ENCODE peak calls at places on chromosome 11, in four cellular contexts. W is MM.1S, Y is IMR-90, P is neural progenitor cell. O is an unnamed sample.

GRCh38 chr11:112881461-112881860 is 79.8 kb upstream of the NCAM1 start:
- DNase-seq in W (no peak), Y (no peak), P (peak), O (no peak)

GRCh38 chr11:127003260-127003981 is 2.9 kb upstream of the KIRREL3 start:
- DNase-seq in W (peak), Y (peak), P (peak), O (no peak)

GRCh38 chr11:13440100-13440855 is 22.7 kb downstream of the BTBD10 start:
- DNase-seq in W (no peak), Y (peak), P (no peak), O (no peak)

GRCh38 chr11:6237271-6237670 is 1.6 kb upstream of the CNGA4 start:
- DNase-seq in W (no peak), Y (no peak), P (no peak), O (no peak)

GRCh38 chr11:70689764-70690163 is 291.4 kb downstream of the CTTN start:
- DNase-seq in W (no peak), Y (no peak), P (no peak), O (no peak)

GRCh38 chr11:29227816-29228215 is 789.0 kb downstream of the KCNA4 start:
- DNase-seq in W (no peak), Y (no peak), P (no peak), O (no peak)

GRCh38 chr11:125202977-125203376 is 38.4 kb downstream of the PKNOX2 start:
- DNase-seq in W (no peak), Y (no peak), P (no peak), O (no peak)

GRCh38 chr11:70365536-70365912 is 32.8 kb upstream of the CTTN start:
- DNase-seq in W (no peak), Y (no peak), P (no peak), O (no peak)

GRCh38 chr11:123202155-123202714 is 7.2 kb upstream of the CLMP start:
- DNase-seq in W (no peak), Y (peak), P (peak), O (no peak)

GRCh38 chr11:76798202-76798581 is 15.0 kb downstream of the TSKU start:
- DNase-seq in W (no peak), Y (no peak), P (no peak), O (no peak)

GRCh38 chr11:33273656-33274055 is 16.5 kb downstream of the HIPK3 start:
- DNase-seq in W (no peak), Y (no peak), P (no peak), O (no peak)

GRCh38 chr11:61891331-61892084 is at the start of gene FADS3:
- DNase-seq in W (peak), Y (peak), P (peak), O (peak)

GRCh38 chr11:107018902-107019493 is 722 bp upstream of the GUCY1A2 start:
- DNase-seq in W (no peak), Y (peak), P (peak), O (no peak)

GRCh38 chr11:76307978-76308747 is 72.8 kb downstream of the THAP12 start:
- DNase-seq in W (no peak), Y (no peak), P (no peak), O (no peak)

GRCh38 chr11:121123670-121124069 is 22.6 kb downstream of the TECTA start:
- DNase-seq in W (no peak), Y (no peak), P (no peak), O (no peak)

GRCh38 chr11:94131363-94132115 is 2.9 kb downstream of the PANX1 start:
- DNase-seq in W (no peak), Y (peak), P (no peak), O (no peak)

GRCh38 chr11:78213526-78214330 is 25.0 kb downstream of the USP35 start:
- DNase-seq in W (no peak), Y (no peak), P (no peak), O (no peak)

GRCh38 chr11:111336582-111337256 is 38.4 kb downstream of the POU2AF3 start:
- DNase-seq in W (no peak), Y (peak), P (no peak), O (no peak)

GRCh38 chr11:116787436-116787785 is 412 bp downstream of the ZPR1 start:
- DNase-seq in W (no peak), Y (peak), P (no peak), O (no peak)

GRCh38 chr11:18352581-18352980 is 30.2 kb downstream of the GTF2H1 start:
- DNase-seq in W (no peak), Y (peak), P (no peak), O (no peak)

GRCh38 chr11:18769802-18770456 is 21.7 kb downstream of the PTPN5 start:
- DNase-seq in W (peak), Y (no peak), P (no peak), O (peak)

GRCh38 chr11:12066799-12067508 is 43.4 kb upstream of the MICAL2 start:
- DNase-seq in W (no peak), Y (peak), P (peak), O (no peak)

GRCh38 chr11:72569966-72570892 is 104.0 kb downstream of the PDE2A start:
- DNase-seq in W (no peak), Y (peak), P (no peak), O (no peak)

GRCh38 chr11:85704967-85705366 is 19.0 kb upstream of the CCDC89 start:
- DNase-seq in W (no peak), Y (no peak), P (no peak), O (no peak)

GRCh38 chr11:122632178-122632824 is 23.2 kb upstream of the UBASH3B start:
- DNase-seq in W (no peak), Y (no peak), P (no peak), O (no peak)

GRCh38 chr11:120828847-120829246 is 195.1 kb upstream of the TBCEL start:
- DNase-seq in W (no peak), Y (no peak), P (no peak), O (no peak)

GRCh38 chr11:32121012-32121411 is 30.1 kb downstream of the RCN1 start:
- DNase-seq in W (peak), Y (no peak), P (no peak), O (no peak)

GRCh38 chr11:17014321-17014773 is at the start of gene PLEKHA7:
- DNase-seq in W (no peak), Y (no peak), P (peak), O (no peak)

GRCh38 chr11:24687748-24688147 is 190.9 kb downstream of the LUZP2 start:
- DNase-seq in W (no peak), Y (no peak), P (no peak), O (no peak)

GRCh38 chr11:77542296-77542695 is 47.5 kb upstream of the AQP11 start:
- DNase-seq in W (no peak), Y (peak), P (no peak), O (no peak)

GRCh38 chr11:106276859-106277436 is 199.5 kb downstream of the AASDHPPT start:
- DNase-seq in W (no peak), Y (peak), P (peak), O (no peak)

GRCh38 chr11:64241430-64242153 is 697 bp downstream of the FKBP2 start:
- DNase-seq in W (peak), Y (peak), P (peak), O (peak)
- H2AFZ ChIP-seq in W (peak), Y (peak), P (peak), O (no peak)

DNA sequence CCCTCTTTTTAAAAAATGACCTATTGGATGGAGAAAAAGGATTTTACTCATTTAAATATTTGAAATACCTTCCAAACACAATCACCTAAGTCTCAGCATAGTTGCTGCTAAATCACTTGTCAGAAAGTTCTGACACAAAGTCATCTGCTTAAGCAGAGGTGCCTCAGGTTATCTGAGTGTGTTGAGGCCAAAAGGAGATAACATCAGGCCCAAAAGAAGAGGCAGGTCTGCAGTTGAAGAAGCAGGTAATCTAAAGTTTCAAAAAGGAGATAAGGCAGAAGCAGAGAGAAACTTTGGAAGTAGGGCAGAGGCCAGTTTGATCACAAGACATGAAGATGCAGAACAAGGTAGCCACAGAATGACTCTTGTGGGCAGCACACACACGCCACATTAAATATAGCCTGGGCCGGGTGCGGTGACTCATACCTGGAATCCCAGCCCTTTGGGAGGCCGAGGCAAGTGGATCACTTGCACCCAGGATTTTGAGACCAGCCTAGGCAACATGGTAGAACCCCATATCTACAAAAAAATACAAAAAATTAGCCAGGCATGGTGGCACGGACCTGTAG is 175.7 kb upstream of the API5 start:
- DNase-seq in W (no peak), Y (no peak), P (no peak), O (no peak)
- TF ChIP-seq CTCF in W (no peak), Y (no peak), P (no peak), O (no peak)

GRCh38 chr11:46122955-46123354 is 1.7 kb upstream of the PHF21A start:
- DNase-seq in W (no peak), Y (peak), P (no peak), O (no peak)
- H3K4me3 ChIP-seq in W (no peak), Y (no peak), P (peak), O (peak)

GRCh38 chr11:5204787-5205186 is 4.3 kb upstream of the OR51V1 start:
- DNase-seq in W (peak), Y (peak), P (peak), O (peak)
- H2AFZ ChIP-seq in W (no peak), Y (no peak), P (no peak), O (no peak)

DNA sequence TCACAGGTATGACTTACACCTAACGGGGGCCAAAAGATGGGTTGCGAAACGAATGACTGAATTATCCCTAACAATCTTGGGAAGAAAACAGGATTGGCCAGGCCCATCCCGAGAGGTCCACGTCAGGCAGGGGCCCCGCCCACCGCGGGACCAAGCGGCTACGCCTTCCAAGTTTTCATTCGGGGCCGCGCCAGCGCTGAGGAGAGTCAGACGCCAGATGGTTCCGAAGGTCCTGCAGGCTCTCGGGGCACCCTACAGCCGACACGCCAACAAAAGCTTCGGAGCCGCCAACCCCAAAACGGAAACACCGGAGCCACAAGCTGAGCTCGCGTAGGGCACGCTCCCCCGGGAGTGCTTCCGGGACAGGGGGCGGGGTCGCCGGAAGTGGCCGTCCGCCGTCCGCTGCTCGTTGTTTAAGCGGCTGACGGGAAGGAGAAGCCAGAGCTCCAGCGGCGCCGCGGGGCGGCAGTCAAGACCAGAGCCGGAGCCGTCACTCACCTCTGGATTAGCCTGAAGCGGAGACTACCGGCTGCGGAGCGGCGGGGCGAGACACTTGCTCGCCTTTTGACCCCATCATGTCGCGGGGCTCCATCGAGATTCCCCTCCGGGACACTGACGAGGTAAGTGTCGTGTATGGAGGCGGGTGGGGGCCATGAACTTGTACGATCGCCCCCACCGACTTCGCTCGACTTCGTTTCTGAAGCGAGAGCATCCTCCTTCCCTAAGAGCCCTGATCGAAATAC is at the start of gene CTR9:
- DNase-seq in W (peak), Y (peak), P (peak), O (peak)
- TF ChIP-seq CTCF in W (peak), Y (peak), P (peak), O (peak)

GRCh38 chr11:20479399-20479974 is 92.0 kb downstream of the PRMT3 start:
- DNase-seq in W (no peak), Y (no peak), P (no peak), O (no peak)

GRCh38 chr11:20470348-20470747 is 82.8 kb downstream of the PRMT3 start:
- DNase-seq in W (no peak), Y (no peak), P (no peak), O (no peak)

GRCh38 chr11:20474951-20475517 is 87.5 kb downstream of the PRMT3 start:
- DNase-seq in W (no peak), Y (no peak), P (no peak), O (no peak)

GRCh38 chr11:20477418-20478090 is 90.0 kb downstream of the PRMT3 start:
- DNase-seq in W (no peak), Y (no peak), P (no peak), O (no peak)

DNA sequence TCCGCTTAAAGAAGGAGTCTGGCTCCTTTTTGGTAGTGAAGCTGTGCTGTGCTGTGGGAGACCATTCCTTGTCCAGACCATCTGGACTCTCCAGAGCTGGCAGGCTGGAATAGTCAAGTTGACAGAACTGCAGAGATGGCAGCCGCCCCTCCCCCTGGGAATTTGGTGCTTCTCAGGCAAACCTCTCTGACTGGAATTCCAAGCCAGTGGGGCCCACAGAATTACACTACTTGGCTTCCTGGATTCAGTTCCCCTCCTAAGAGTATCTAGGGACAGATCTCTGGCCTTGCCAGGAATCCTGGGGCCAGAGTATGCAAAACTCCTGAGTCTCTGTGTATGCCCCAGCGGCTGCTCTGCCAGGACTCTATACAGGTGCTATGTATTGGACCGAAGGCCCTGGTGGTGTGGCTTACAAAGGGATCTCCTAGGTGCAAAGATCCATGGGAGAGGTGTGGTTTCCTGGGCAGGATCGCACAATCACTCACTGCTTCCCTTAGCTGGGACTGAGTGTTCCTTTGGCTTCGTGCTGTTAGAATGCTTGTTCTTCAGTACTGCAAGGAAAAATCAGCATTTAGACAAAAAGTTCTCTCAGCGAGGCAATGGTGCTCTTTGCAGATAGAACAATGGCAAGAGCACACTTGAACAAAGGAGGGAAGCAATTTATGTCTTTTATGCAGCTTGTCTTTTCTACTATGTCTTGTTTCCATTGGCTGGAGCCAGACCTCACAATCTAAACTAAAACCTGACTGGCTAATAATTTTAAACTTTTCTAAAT is 86.8 kb downstream of the PRMT3 start:
- DNase-seq in W (no peak), Y (no peak), P (peak), O (no peak)
- H3K4me3 ChIP-seq in W (no peak), Y (no peak), P (no peak), O (no peak)

DNA sequence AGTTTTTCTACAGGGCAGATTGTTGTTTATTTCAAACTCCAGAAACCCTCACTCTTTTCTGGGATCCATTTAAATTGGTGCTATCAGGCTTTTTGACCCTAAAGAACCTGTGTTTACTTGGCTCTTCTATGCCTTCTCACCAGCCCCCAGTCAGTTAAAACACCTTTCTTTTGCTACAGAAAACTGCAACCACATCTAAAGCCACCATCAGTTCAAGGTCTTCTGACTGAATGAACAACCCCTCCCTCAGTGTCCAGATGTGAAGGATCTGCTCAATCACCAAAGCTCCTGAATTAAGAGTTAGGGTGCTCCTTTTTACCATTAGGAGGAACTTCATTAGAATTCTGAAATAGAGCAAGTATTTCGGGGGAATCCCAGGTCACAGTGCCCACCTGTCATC is 7.0 kb upstream of the GLYATL1B start:
- DNase-seq in W (no peak), Y (no peak), P (no peak), O (no peak)
- H2AFZ ChIP-seq in W (no peak), Y (no peak), P (no peak), O (peak)

GRCh38 chr11:1341928-1342524 is 32.6 kb upstream of the TOLLIP start:
- DNase-seq in W (no peak), Y (peak), P (no peak), O (no peak)
- TF ChIP-seq CTCF in W (no peak), Y (no peak), P (no peak), O (no peak)

GRCh38 chr11:60844045-60844869 is 2.3 kb downstream of the CCDC86 start:
- DNase-seq in W (no peak), Y (peak), P (no peak), O (no peak)
- H3K4me3 ChIP-seq in W (peak), Y (no peak), P (peak), O (peak)

GRCh38 chr11:66467034-66467659 is 442 bp downstream of the PELI3 start:
- DNase-seq in W (peak), Y (peak), P (peak), O (no peak)
- H2AFZ ChIP-seq in W (peak), Y (peak), P (peak), O (peak)